ENCODE peak calls at places on chromosomes 4 and X, in eight cellular contexts. C, G, P, F, Y, N, B and V are unnamed samples.

GRCh38 chrX:110006826-110007375 is 4.0 kb downstream of the TMEM164 start:
- DNase-seq in F (no peak), P (peak), C (no peak), B (no peak), Y (no peak), N (no peak), G (peak), V (no peak)

GRCh38 chr4:153521995-153522799 is 56.0 kb downstream of the TMEM131L start:
- DNase-seq in B (no peak), N (no peak), F (no peak), Y (no peak), C (no peak), G (no peak), P (no peak), V (no peak)

GRCh38 chrX:120377179-120377578 is 15.3 kb downstream of the ATP1B4 start:
- DNase-seq in B (no peak), C (no peak), N (no peak), P (no peak), F (no peak), Y (no peak), G (no peak), V (no peak)

GRCh38 chrX:70979136-70979762 is 48.4 kb upstream of the SLC7A3 start:
- DNase-seq in F (no peak), G (peak), P (peak), B (no peak), Y (no peak), C (peak), N (no peak), V (peak)

GRCh38 chr4:30721353-30722091 is 1.4 kb downstream of the PCDH7 start:
- DNase-seq in N (no peak), Y (peak), F (peak), B (no peak), C (peak), P (peak), G (peak), V (peak)

GRCh38 chr4:122776916-122777315 is 44.4 kb downstream of the BBS12 start:
- DNase-seq in N (no peak), G (peak), P (no peak), Y (no peak), B (no peak), F (peak), C (no peak), V (no peak)

GRCh38 chr4:48801739-48802138 is 21.7 kb upstream of the FRYL start:
- DNase-seq in P (peak), B (no peak), C (no peak), Y (no peak), N (no peak), F (no peak), G (peak), V (no peak)

GRCh38 chrX:51332188-51332942 is at the start of gene NUDT10:
- DNase-seq in P (no peak), B (no peak), G (peak), Y (peak), C (peak), N (peak), F (peak), V (peak)

GRCh38 chrX:9163153-9163790 is 129.3 kb upstream of the FAM9B start:
- DNase-seq in F (no peak), Y (no peak), C (no peak), N (no peak), B (no peak), P (peak), G (peak), V (peak)

GRCh38 chr4:146269228-146269653 is 54.9 kb downstream of the REELD1 start:
- DNase-seq in C (no peak), B (peak), F (no peak), Y (no peak), N (no peak), P (no peak), G (no peak), V (no peak)

GRCh38 chr4:24059839-24060238 is 170.0 kb upstream of the PPARGC1A start:
- DNase-seq in B (no peak), N (no peak), Y (no peak), P (no peak), G (no peak), C (no peak), F (no peak), V (no peak)

GRCh38 chr4:47065099-47065498 is 33.7 kb downstream of the GABRB1 start:
- DNase-seq in G (peak), Y (peak), B (no peak), P (no peak), C (peak), N (no peak), F (no peak), V (no peak)

GRCh38 chr4:145956288-145956890 is 17.8 kb upstream of the ZNF827 start:
- DNase-seq in B (no peak), N (no peak), P (peak), Y (peak), G (peak), C (peak), F (peak), V (no peak)

GRCh38 chrX:10197597-10198210 is 40.9 kb downstream of the CLCN4 start:
- DNase-seq in F (no peak), N (no peak), P (no peak), Y (no peak), G (no peak), C (peak), B (no peak), V (no peak)

GRCh38 chr4:64911846-64912245 is 502.6 kb upstream of the TECRL start:
- DNase-seq in P (peak), N (no peak), Y (no peak), G (no peak), F (no peak), C (no peak), B (no peak), V (no peak)

GRCh38 chrX:26649534-26649933 is 433.6 kb downstream of the MAGEB5 start:
- DNase-seq in G (peak), N (no peak), F (no peak), C (peak), Y (no peak), B (peak), P (peak), V (peak)

GRCh38 chr4:25551608-25552007 is 104.0 kb upstream of the SLC34A2 start:
- DNase-seq in C (no peak), F (peak), B (no peak), P (peak), Y (no peak), G (no peak), N (no peak), V (no peak)

GRCh38 chrX:135391734-135392133 is 30.0 kb upstream of the SMIM10L2A start:
- DNase-seq in B (no peak), C (no peak), P (no peak), N (no peak), Y (no peak), F (no peak), G (no peak), V (no peak)

GRCh38 chr4:123649644-123650356 is 253.2 kb downstream of the SPRY1 start:
- DNase-seq in G (peak), N (peak), P (peak), F (peak), Y (no peak), C (peak), B (no peak), V (peak)

GRCh38 chr4:163748474-163748873 is 254.0 kb downstream of the TMA16 start:
- DNase-seq in C (no peak), F (no peak), G (no peak), N (no peak), P (peak), Y (no peak), B (no peak), V (peak)

GRCh38 chrX:116009871-116010710 is 160.5 kb upstream of the AGTR2 start:
- DNase-seq in P (no peak), Y (no peak), N (no peak), B (peak), G (no peak), F (peak), C (no peak), V (no peak)

GRCh38 chr4:157220026-157220881 is at the start of gene GRIA2:
- DNase-seq in G (peak), F (no peak), Y (peak), N (no peak), C (peak), P (no peak), B (no peak), V (peak)

GRCh38 chr4:147799986-147800555 is 68.2 kb downstream of the ARHGAP10 start:
- DNase-seq in B (peak), P (no peak), F (no peak), C (no peak), Y (no peak), G (no peak), N (no peak), V (no peak)

GRCh38 chr4:101306225-101306624 is 41.1 kb downstream of the PPP3CA start:
- DNase-seq in Y (no peak), B (peak), P (no peak), C (no peak), G (no peak), N (no peak), F (no peak), V (no peak)

GRCh38 chrX:150856101-150856500 is 42.4 kb downstream of the CD99L2 start:
- DNase-seq in F (no peak), C (no peak), Y (no peak), N (no peak), G (no peak), B (no peak), P (peak), V (no peak)

GRCh38 chr4:114249561-114250356 is 270.3 kb upstream of the ARSJ start:
- DNase-seq in N (no peak), C (no peak), Y (no peak), G (peak), F (no peak), B (no peak), P (peak), V (no peak)

GRCh38 chr4:180664766-180665368 is 1578.3 kb upstream of the TENM3 start:
- DNase-seq in Y (peak), G (peak), F (peak), N (peak), C (peak), P (peak), B (peak), V (peak)

DNA sequence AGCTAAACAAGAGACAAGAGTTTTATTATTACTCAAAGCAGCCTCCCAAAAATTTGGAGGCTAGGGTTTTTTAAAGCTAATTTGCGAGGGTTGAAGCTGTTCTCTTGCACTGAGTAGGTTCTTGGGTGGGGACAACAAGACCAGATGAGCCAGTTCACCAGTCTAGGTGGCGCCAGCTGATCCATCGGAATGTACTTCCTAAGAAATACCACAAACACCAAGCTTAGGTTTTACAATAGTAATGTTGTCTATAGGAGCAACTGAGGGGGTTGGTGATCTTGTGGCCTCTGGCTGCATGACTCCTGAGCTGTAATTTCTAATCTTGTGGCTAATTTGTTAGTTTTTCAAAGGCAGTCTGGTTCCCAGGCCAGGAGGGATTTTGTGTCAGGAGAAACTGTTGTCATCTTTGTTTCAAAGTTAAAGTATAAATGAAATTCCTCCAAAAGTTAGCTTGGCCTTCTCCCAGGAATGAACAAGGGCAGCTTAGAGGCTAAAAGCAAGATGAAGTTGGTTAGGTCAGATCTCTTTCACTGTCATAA is 130.6 kb downstream of the SLC7A11 start:
- DNase-seq in N (no peak), G (peak), P (peak), C (peak), F (no peak), B (no peak), Y (no peak), V (no peak)
- H3K4me3 ChIP-seq in N (no peak), G (no peak), P (no peak), C (no peak), F (no peak), B (no peak), Y (no peak), V (no peak)

DNA sequence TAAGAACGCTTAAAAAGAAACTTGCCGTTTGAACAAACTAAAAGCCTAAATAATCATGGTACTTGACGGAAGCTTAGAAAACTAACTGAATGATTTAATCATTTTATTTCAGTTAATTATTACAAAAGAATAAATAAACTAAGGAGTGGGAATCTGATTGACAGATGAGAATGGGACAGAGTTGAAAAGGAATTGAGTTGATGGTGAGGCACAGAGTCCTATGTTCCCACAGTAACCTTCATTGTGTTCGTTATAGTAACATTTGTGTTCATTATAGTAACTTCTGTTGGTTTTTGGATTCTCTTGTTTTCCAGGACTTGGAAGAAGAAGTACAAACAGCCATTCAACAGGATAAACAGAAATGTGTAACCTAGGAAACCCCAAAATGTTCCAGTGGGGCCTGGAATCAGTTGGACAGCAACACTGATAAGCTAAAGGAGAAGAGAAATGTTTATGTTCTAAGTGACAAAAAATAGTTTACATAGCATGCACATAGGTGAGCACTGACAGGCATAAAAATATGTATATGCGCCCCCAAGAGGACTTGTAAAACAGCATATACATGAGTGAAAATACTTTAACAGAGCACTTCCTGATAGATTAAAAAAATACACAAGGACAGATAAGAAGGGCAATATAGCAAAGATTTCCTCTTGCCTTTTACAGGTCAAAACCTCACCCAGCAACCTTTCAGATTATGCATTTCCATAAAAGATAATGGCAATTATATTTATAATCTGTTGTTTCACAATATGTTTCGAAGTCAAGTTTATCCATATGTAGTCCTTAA is 218.6 kb upstream of the HTR2C start:
- DNase-seq in Y (no peak), B (no peak), G (no peak), C (no peak), F (no peak), P (no peak), N (no peak), V (no peak)
- H3K4me3 ChIP-seq in Y (no peak), B (no peak), G (no peak), C (no peak), F (no peak), P (no peak), N (no peak), V (no peak)

GRCh38 chr4:4490816-4491215 is 51.0 kb downstream of the STX18 start:
- DNase-seq in P (no peak), B (no peak), F (no peak), C (no peak), Y (no peak), N (no peak), G (no peak), V (no peak)
- H3K4me3 ChIP-seq in P (no peak), B (no peak), F (no peak), C (no peak), Y (no peak), N (no peak), G (no peak), V (no peak)

GRCh38 chr4:56655209-56655626 is 25.9 kb downstream of the HOPX start:
- DNase-seq in C (no peak), F (peak), P (peak), B (no peak), N (no peak), G (no peak), Y (peak), V (peak)
- H3K4me3 ChIP-seq in C (peak), F (peak), P (peak), B (no peak), N (peak), G (peak), Y (peak), V (peak)